ENCODE peak calls at places on chromosomes 4 and X, in ten cellular contexts. One of them, this sample, is unnamed. For H3K9me3, the result is how much of the 10 kb centered on the place peaks cover.

GRCh38 chrX:65744965-65745364 is 77.5 kb downstream of the MSN start:
- DNase-seq in upper lobe of right lung: no peak
- DNase-seq in lower lobe of right lung: no peak
- DNase-seq in right lobe of liver: no peak
- DNase-seq in IMR-90: peak
- DNase-seq in psoas muscle: no peak
- DNase-seq in CD8-positive, alpha-beta memory T cell: no peak
- DNase-seq in SK-N-SH: no peak
- DNase-seq in mesenchymal stem cell: no peak
- DNase-seq in adrenal gland: no peak
- DNase-seq in this sample: no peak

GRCh38 chrX:37348237-37349130 is 680 bp upstream of the PRRG1 start:
- DNase-seq in upper lobe of right lung: no peak
- DNase-seq in lower lobe of right lung: no peak
- DNase-seq in right lobe of liver: no peak
- DNase-seq in IMR-90: peak
- DNase-seq in psoas muscle: no peak
- DNase-seq in CD8-positive, alpha-beta memory T cell: no peak
- DNase-seq in SK-N-SH: no peak
- DNase-seq in mesenchymal stem cell: peak
- DNase-seq in adrenal gland: no peak
- DNase-seq in this sample: no peak

GRCh38 chrX:79511799-79512198 is 144.7 kb upstream of the ITM2A start:
- DNase-seq in upper lobe of right lung: no peak
- DNase-seq in lower lobe of right lung: no peak
- DNase-seq in right lobe of liver: no peak
- DNase-seq in IMR-90: no peak
- DNase-seq in psoas muscle: no peak
- DNase-seq in CD8-positive, alpha-beta memory T cell: no peak
- DNase-seq in SK-N-SH: no peak
- DNase-seq in mesenchymal stem cell: no peak
- DNase-seq in adrenal gland: no peak
- DNase-seq in this sample: no peak

GRCh38 chr4:26048378-26048882 is 134.4 kb downstream of the SMIM20 start:
- DNase-seq in upper lobe of right lung: no peak
- DNase-seq in lower lobe of right lung: no peak
- DNase-seq in right lobe of liver: no peak
- DNase-seq in IMR-90: peak
- DNase-seq in psoas muscle: peak
- DNase-seq in CD8-positive, alpha-beta memory T cell: no peak
- DNase-seq in SK-N-SH: peak
- DNase-seq in mesenchymal stem cell: peak
- DNase-seq in adrenal gland: no peak
- DNase-seq in this sample: peak

GRCh38 chr4:5206391-5206790 is 155.1 kb downstream of the STK32B start:
- DNase-seq in upper lobe of right lung: no peak
- DNase-seq in lower lobe of right lung: no peak
- DNase-seq in right lobe of liver: no peak
- DNase-seq in IMR-90: peak
- DNase-seq in psoas muscle: peak
- DNase-seq in CD8-positive, alpha-beta memory T cell: no peak
- DNase-seq in SK-N-SH: no peak
- DNase-seq in mesenchymal stem cell: peak
- DNase-seq in adrenal gland: no peak
- DNase-seq in this sample: no peak

GRCh38 chr4:40984051-40984450 is 230.3 kb downstream of the APBB2 start:
- DNase-seq in upper lobe of right lung: no peak
- DNase-seq in lower lobe of right lung: no peak
- DNase-seq in right lobe of liver: peak
- DNase-seq in IMR-90: peak
- DNase-seq in psoas muscle: no peak
- DNase-seq in CD8-positive, alpha-beta memory T cell: no peak
- DNase-seq in SK-N-SH: no peak
- DNase-seq in mesenchymal stem cell: no peak
- DNase-seq in adrenal gland: no peak
- DNase-seq in this sample: no peak

GRCh38 chr4:151801547-151802516 is 41.0 kb upstream of the GATB start:
- DNase-seq in upper lobe of right lung: no peak
- DNase-seq in lower lobe of right lung: peak
- DNase-seq in right lobe of liver: peak
- DNase-seq in IMR-90: peak
- DNase-seq in psoas muscle: peak
- DNase-seq in CD8-positive, alpha-beta memory T cell: peak
- DNase-seq in SK-N-SH: peak
- DNase-seq in mesenchymal stem cell: peak
- DNase-seq in adrenal gland: no peak
- DNase-seq in this sample: peak

GRCh38 chrX:39730671-39731389 is 366.9 kb downstream of the BCOR start:
- DNase-seq in upper lobe of right lung: peak
- DNase-seq in lower lobe of right lung: peak
- DNase-seq in right lobe of liver: peak
- DNase-seq in IMR-90: peak
- DNase-seq in psoas muscle: peak
- DNase-seq in CD8-positive, alpha-beta memory T cell: peak
- DNase-seq in SK-N-SH: peak
- DNase-seq in mesenchymal stem cell: peak
- DNase-seq in adrenal gland: peak
- DNase-seq in this sample: peak

GRCh38 chrX:23890933-23891332 is 16.8 kb downstream of the APOO start:
- DNase-seq in upper lobe of right lung: no peak
- DNase-seq in lower lobe of right lung: no peak
- DNase-seq in right lobe of liver: no peak
- DNase-seq in IMR-90: no peak
- DNase-seq in psoas muscle: no peak
- DNase-seq in CD8-positive, alpha-beta memory T cell: no peak
- DNase-seq in SK-N-SH: no peak
- DNase-seq in mesenchymal stem cell: peak
- DNase-seq in adrenal gland: no peak
- DNase-seq in this sample: no peak

GRCh38 chrX:153551135-153551534 is 33.7 kb downstream of the ATP2B3 start:
- DNase-seq in upper lobe of right lung: no peak
- DNase-seq in lower lobe of right lung: no peak
- DNase-seq in right lobe of liver: no peak
- DNase-seq in IMR-90: peak
- DNase-seq in psoas muscle: no peak
- DNase-seq in CD8-positive, alpha-beta memory T cell: no peak
- DNase-seq in SK-N-SH: no peak
- DNase-seq in mesenchymal stem cell: peak
- DNase-seq in adrenal gland: no peak
- DNase-seq in this sample: no peak

GRCh38 chr4:6509587-6509986 is 37.2 kb upstream of the PPP2R2C start:
- DNase-seq in upper lobe of right lung: peak
- DNase-seq in lower lobe of right lung: no peak
- DNase-seq in right lobe of liver: no peak
- DNase-seq in IMR-90: no peak
- DNase-seq in psoas muscle: no peak
- DNase-seq in CD8-positive, alpha-beta memory T cell: no peak
- DNase-seq in SK-N-SH: no peak
- DNase-seq in mesenchymal stem cell: no peak
- DNase-seq in adrenal gland: no peak
- DNase-seq in this sample: no peak

GRCh38 chr4:56976878-56977320 is 507 bp downstream of the NOA1 start:
- DNase-seq in upper lobe of right lung: peak
- DNase-seq in lower lobe of right lung: peak
- DNase-seq in right lobe of liver: peak
- DNase-seq in IMR-90: no peak
- DNase-seq in psoas muscle: no peak
- DNase-seq in CD8-positive, alpha-beta memory T cell: no peak
- DNase-seq in SK-N-SH: peak
- DNase-seq in mesenchymal stem cell: peak
- DNase-seq in adrenal gland: peak
- DNase-seq in this sample: no peak

GRCh38 chrX:138775501-138775900 is 64.0 kb upstream of the FGF13 start:
- DNase-seq in upper lobe of right lung: no peak
- DNase-seq in lower lobe of right lung: no peak
- DNase-seq in right lobe of liver: no peak
- DNase-seq in IMR-90: peak
- DNase-seq in psoas muscle: no peak
- DNase-seq in CD8-positive, alpha-beta memory T cell: no peak
- DNase-seq in SK-N-SH: peak
- DNase-seq in mesenchymal stem cell: peak
- DNase-seq in adrenal gland: no peak
- DNase-seq in this sample: no peak

GRCh38 chr4:98150092-98150761 is 7.0 kb upstream of the STPG2 start:
- DNase-seq in upper lobe of right lung: no peak
- DNase-seq in lower lobe of right lung: no peak
- DNase-seq in right lobe of liver: no peak
- DNase-seq in IMR-90: peak
- DNase-seq in psoas muscle: no peak
- DNase-seq in CD8-positive, alpha-beta memory T cell: no peak
- DNase-seq in SK-N-SH: no peak
- DNase-seq in mesenchymal stem cell: no peak
- DNase-seq in adrenal gland: no peak
- DNase-seq in this sample: no peak

DNA sequence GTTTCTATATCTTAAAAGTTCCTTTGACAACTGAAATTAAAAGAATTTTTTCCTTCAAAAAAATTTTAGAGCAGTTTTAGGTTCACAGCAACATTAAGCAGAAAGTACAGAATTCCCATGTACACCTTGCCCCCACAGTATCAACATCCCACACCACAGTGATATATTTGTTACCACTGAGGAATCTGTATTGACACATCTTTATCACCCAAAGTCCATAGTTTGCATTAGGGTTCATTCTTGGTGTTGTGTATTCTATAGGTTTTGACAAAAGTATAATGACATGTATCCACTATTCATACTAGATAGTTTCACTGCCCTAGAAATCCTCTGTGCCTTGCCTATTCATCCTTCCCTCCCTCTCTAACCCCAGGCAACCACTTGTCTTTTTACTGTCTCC is 43.7 kb downstream of the FNIP2 start:
- DNase-seq in upper lobe of right lung: no peak
- DNase-seq in lower lobe of right lung: no peak
- DNase-seq in right lobe of liver: no peak
- DNase-seq in IMR-90: no peak
- DNase-seq in psoas muscle: no peak
- DNase-seq in CD8-positive, alpha-beta memory T cell: no peak
- DNase-seq in SK-N-SH: no peak
- DNase-seq in mesenchymal stem cell: no peak
- DNase-seq in adrenal gland: no peak
- DNase-seq in this sample: no peak
- H3K9me3 ChIP-seq in upper lobe of right lung: under half
- H3K9me3 ChIP-seq in lower lobe of right lung: under half
- H3K9me3 ChIP-seq in right lobe of liver: under half
- H3K9me3 ChIP-seq in IMR-90: under half
- H3K9me3 ChIP-seq in psoas muscle: under half
- H3K9me3 ChIP-seq in CD8-positive, alpha-beta memory T cell: under half
- H3K9me3 ChIP-seq in SK-N-SH: under half
- H3K9me3 ChIP-seq in mesenchymal stem cell: under half
- H3K9me3 ChIP-seq in adrenal gland: under half
- H3K9me3 ChIP-seq in this sample: under half

DNA sequence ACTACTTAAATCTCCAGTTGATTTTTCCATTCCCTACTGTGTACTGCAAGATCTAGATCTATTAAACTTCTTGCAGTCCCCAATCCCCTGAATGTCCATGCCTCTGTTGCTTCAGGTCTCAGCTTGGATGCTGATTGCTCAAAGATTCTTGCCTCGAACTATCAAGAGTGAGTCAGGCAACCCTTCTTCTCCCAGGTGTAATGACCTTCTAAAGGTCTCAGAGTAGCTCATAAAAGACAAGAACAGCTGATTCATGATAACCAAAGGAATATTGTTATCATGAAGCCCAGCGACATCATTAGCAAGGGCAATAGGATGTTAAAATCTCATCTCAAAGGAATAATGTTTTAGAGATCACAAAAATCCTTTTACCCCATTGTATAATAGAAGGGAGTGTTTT is 6.8 kb upstream of the FABP2 start:
- DNase-seq in upper lobe of right lung: no peak
- DNase-seq in lower lobe of right lung: no peak
- DNase-seq in right lobe of liver: no peak
- DNase-seq in IMR-90: no peak
- DNase-seq in psoas muscle: no peak
- DNase-seq in CD8-positive, alpha-beta memory T cell: no peak
- DNase-seq in SK-N-SH: no peak
- DNase-seq in mesenchymal stem cell: no peak
- DNase-seq in adrenal gland: no peak
- DNase-seq in this sample: no peak
- H3K4me3 ChIP-seq in upper lobe of right lung: no peak
- H3K4me3 ChIP-seq in lower lobe of right lung: no peak
- H3K4me3 ChIP-seq in right lobe of liver: no peak
- H3K4me3 ChIP-seq in IMR-90: no peak
- H3K4me3 ChIP-seq in psoas muscle: no peak
- H3K4me3 ChIP-seq in CD8-positive, alpha-beta memory T cell: no peak
- H3K4me3 ChIP-seq in SK-N-SH: no peak
- H3K4me3 ChIP-seq in mesenchymal stem cell: no peak
- H3K4me3 ChIP-seq in adrenal gland: no peak
- H3K4me3 ChIP-seq in this sample: no peak

GRCh38 chr4:129355031-129355430 is 259.1 kb downstream of the C4orf33 start:
- DNase-seq in upper lobe of right lung: no peak
- DNase-seq in lower lobe of right lung: no peak
- DNase-seq in right lobe of liver: no peak
- DNase-seq in IMR-90: no peak
- DNase-seq in psoas muscle: no peak
- DNase-seq in CD8-positive, alpha-beta memory T cell: no peak
- DNase-seq in SK-N-SH: no peak
- DNase-seq in mesenchymal stem cell: no peak
- DNase-seq in adrenal gland: no peak
- DNase-seq in this sample: no peak

GRCh38 chr4:129346760-129347159 is 250.8 kb downstream of the C4orf33 start:
- DNase-seq in upper lobe of right lung: no peak
- DNase-seq in lower lobe of right lung: no peak
- DNase-seq in right lobe of liver: no peak
- DNase-seq in IMR-90: no peak
- DNase-seq in psoas muscle: no peak
- DNase-seq in CD8-positive, alpha-beta memory T cell: no peak
- DNase-seq in SK-N-SH: no peak
- DNase-seq in mesenchymal stem cell: no peak
- DNase-seq in adrenal gland: no peak
- DNase-seq in this sample: no peak

GRCh38 chr4:129353490-129353889 is 257.5 kb downstream of the C4orf33 start:
- DNase-seq in upper lobe of right lung: no peak
- DNase-seq in lower lobe of right lung: no peak
- DNase-seq in right lobe of liver: no peak
- DNase-seq in IMR-90: no peak
- DNase-seq in psoas muscle: no peak
- DNase-seq in CD8-positive, alpha-beta memory T cell: no peak
- DNase-seq in SK-N-SH: no peak
- DNase-seq in mesenchymal stem cell: no peak
- DNase-seq in adrenal gland: no peak
- DNase-seq in this sample: no peak

GRCh38 chr4:129352480-129352879 is 256.5 kb downstream of the C4orf33 start:
- DNase-seq in upper lobe of right lung: no peak
- DNase-seq in lower lobe of right lung: no peak
- DNase-seq in right lobe of liver: no peak
- DNase-seq in IMR-90: no peak
- DNase-seq in psoas muscle: no peak
- DNase-seq in CD8-positive, alpha-beta memory T cell: no peak
- DNase-seq in SK-N-SH: no peak
- DNase-seq in mesenchymal stem cell: no peak
- DNase-seq in adrenal gland: no peak
- DNase-seq in this sample: no peak

GRCh38 chr4:129350800-129351199 is 254.8 kb downstream of the C4orf33 start:
- DNase-seq in upper lobe of right lung: no peak
- DNase-seq in lower lobe of right lung: no peak
- DNase-seq in right lobe of liver: no peak
- DNase-seq in IMR-90: no peak
- DNase-seq in psoas muscle: no peak
- DNase-seq in CD8-positive, alpha-beta memory T cell: no peak
- DNase-seq in SK-N-SH: no peak
- DNase-seq in mesenchymal stem cell: no peak
- DNase-seq in adrenal gland: no peak
- DNase-seq in this sample: no peak
- H3K27ac ChIP-seq in upper lobe of right lung: no peak
- H3K27ac ChIP-seq in lower lobe of right lung: no peak
- H3K27ac ChIP-seq in right lobe of liver: no peak
- H3K27ac ChIP-seq in IMR-90: no peak
- H3K27ac ChIP-seq in psoas muscle: no peak
- H3K27ac ChIP-seq in CD8-positive, alpha-beta memory T cell: no peak
- H3K27ac ChIP-seq in SK-N-SH: no peak
- H3K27ac ChIP-seq in mesenchymal stem cell: no peak
- H3K27ac ChIP-seq in adrenal gland: no peak
- H3K27ac ChIP-seq in this sample: no peak

GRCh38 chr4:148901075-148901705 is 459.0 kb upstream of the NR3C2 start:
- DNase-seq in upper lobe of right lung: no peak
- DNase-seq in lower lobe of right lung: no peak
- DNase-seq in right lobe of liver: no peak
- DNase-seq in IMR-90: no peak
- DNase-seq in psoas muscle: no peak
- DNase-seq in CD8-positive, alpha-beta memory T cell: no peak
- DNase-seq in SK-N-SH: no peak
- DNase-seq in mesenchymal stem cell: no peak
- DNase-seq in adrenal gland: no peak
- DNase-seq in this sample: no peak
- H3K9me3 ChIP-seq in upper lobe of right lung: under half
- H3K9me3 ChIP-seq in lower lobe of right lung: under half
- H3K9me3 ChIP-seq in right lobe of liver: under half
- H3K9me3 ChIP-seq in IMR-90: under half
- H3K9me3 ChIP-seq in psoas muscle: under half
- H3K9me3 ChIP-seq in CD8-positive, alpha-beta memory T cell: under half
- H3K9me3 ChIP-seq in SK-N-SH: under half
- H3K9me3 ChIP-seq in mesenchymal stem cell: under half
- H3K9me3 ChIP-seq in adrenal gland: under half
- H3K9me3 ChIP-seq in this sample: under half